ENCODE peak calls at places on chromosomes 2 and 18, in nine cellular contexts. L, E, I, Z, D, B, Y, T and N are unnamed samples.

GRCh38 chr2:109382946-109383345 is 230.8 kb downstream of the SEPTIN10 start:
- DNase-seq in L (peak), E (peak), I (peak), Z (peak), D (peak), B (peak), Y (peak), T (peak), N (peak)

GRCh38 chr2:59236723-59237122 is 995.6 kb upstream of the FANCL start:
- DNase-seq in L (no peak), E (peak), I (no peak), Z (peak), D (no peak), B (no peak), Y (peak), T (no peak), N (no peak)

GRCh38 chr2:39779926-39780325 is 868 bp upstream of the THUMPD2 start:
- DNase-seq in L (no peak), E (no peak), I (no peak), Z (no peak), D (no peak), B (no peak), Y (no peak), T (no peak), N (no peak)

GRCh38 chr2:179104736-179105135 is 54.8 kb upstream of the CCDC141 start:
- DNase-seq in L (no peak), E (no peak), I (no peak), Z (peak), D (no peak), B (no peak), Y (peak), T (no peak), N (no peak)

GRCh38 chr18:35215026-35215425 is 25.8 kb upstream of the ZNF397 start:
- DNase-seq in L (no peak), E (no peak), I (no peak), Z (no peak), D (no peak), B (no peak), Y (no peak), T (no peak), N (no peak)

GRCh38 chr2:144914622-144915230 is 394.8 kb upstream of the ZEB2 start:
- DNase-seq in L (no peak), E (peak), I (no peak), Z (no peak), D (no peak), B (no peak), Y (no peak), T (no peak), N (no peak)

GRCh38 chr18:58241877-58242276 is 197.9 kb downstream of the NEDD4L start:
- DNase-seq in L (no peak), E (peak), I (peak), Z (peak), D (no peak), B (no peak), Y (peak), T (no peak), N (no peak)

GRCh38 chr2:188937228-188938220 is 36.6 kb upstream of the COL3A1 start:
- DNase-seq in L (no peak), E (peak), I (no peak), Z (peak), D (no peak), B (no peak), Y (peak), T (no peak), N (no peak)

GRCh38 chr2:12642332-12642731 is 74.4 kb upstream of the TRIB2 start:
- DNase-seq in L (no peak), E (no peak), I (no peak), Z (no peak), D (no peak), B (no peak), Y (peak), T (no peak), N (no peak)

GRCh38 chr2:164620873-164621760 is at the start of gene GRB14:
- DNase-seq in L (peak), E (no peak), I (peak), Z (peak), D (no peak), B (peak), Y (peak), T (peak), N (no peak)

GRCh38 chr2:102664439-102665042 is 45.2 kb downstream of the SLC9A2 start:
- DNase-seq in L (no peak), E (no peak), I (peak), Z (peak), D (peak), B (no peak), Y (peak), T (no peak), N (no peak)

GRCh38 chr2:74261204-74261864 is 62.9 kb downstream of the MTHFD2 start:
- DNase-seq in L (no peak), E (no peak), I (peak), Z (peak), D (no peak), B (no peak), Y (peak), T (peak), N (no peak)

GRCh38 chr2:217327981-217328760 is 468.3 kb upstream of the TNP1 start:
- DNase-seq in L (no peak), E (no peak), I (no peak), Z (no peak), D (no peak), B (no peak), Y (no peak), T (no peak), N (no peak)

GRCh38 chr18:49006641-49007136 is 55.9 kb upstream of the SMAD7 start:
- DNase-seq in L (no peak), E (no peak), I (no peak), Z (no peak), D (no peak), B (no peak), Y (no peak), T (no peak), N (no peak)

GRCh38 chr2:12734914-12735654 is 18.3 kb downstream of the TRIB2 start:
- DNase-seq in L (no peak), E (no peak), I (no peak), Z (no peak), D (no peak), B (no peak), Y (no peak), T (no peak), N (no peak)

GRCh38 chr18:30328839-30329238 is 713.7 kb downstream of the DSC3 start:
- DNase-seq in L (no peak), E (no peak), I (no peak), Z (no peak), D (no peak), B (no peak), Y (peak), T (no peak), N (no peak)

GRCh38 chr2:136818839-136819238 is 53.5 kb downstream of the THSD7B start:
- DNase-seq in L (no peak), E (no peak), I (no peak), Z (no peak), D (no peak), B (no peak), Y (no peak), T (no peak), N (no peak)

GRCh38 chr2:50952596-50952995 is 79.3 kb downstream of the NRXN1 start:
- DNase-seq in L (no peak), E (no peak), I (no peak), Z (peak), D (no peak), B (no peak), Y (peak), T (no peak), N (no peak)

GRCh38 chr2:74137651-74138050 is 10.1 kb downstream of the BOLA3 start:
- DNase-seq in L (no peak), E (no peak), I (no peak), Z (no peak), D (no peak), B (no peak), Y (no peak), T (no peak), N (no peak)

GRCh38 chr18:46073474-46074331 is 1.6 kb upstream of the PSTPIP2 start:
- DNase-seq in L (no peak), E (no peak), I (peak), Z (peak), D (peak), B (no peak), Y (peak), T (peak), N (no peak)

DNA sequence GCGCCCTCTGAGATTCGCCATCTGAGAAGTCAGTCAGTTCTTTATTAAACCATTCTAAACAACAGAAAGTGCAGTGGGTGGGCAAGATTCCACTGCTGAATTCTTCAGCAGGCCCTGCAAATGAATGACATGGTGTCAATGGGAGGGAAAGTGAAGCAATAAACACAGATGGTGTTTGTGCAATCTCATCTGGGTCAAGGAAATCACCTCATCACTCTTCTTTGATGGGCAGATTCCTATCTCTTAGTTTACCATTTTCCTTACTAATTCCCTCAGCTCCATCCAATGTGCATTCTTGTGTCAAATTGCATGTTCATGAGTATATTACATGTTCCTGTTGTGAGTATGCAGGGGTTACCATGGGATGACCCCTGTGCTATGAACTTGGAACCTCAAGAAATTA is 100.7 kb upstream of the CYP1B1 start:
- DNase-seq in L (no peak), E (no peak), I (no peak), Z (peak), D (no peak), B (no peak), Y (no peak), T (no peak), N (no peak)
- H3K4me3 ChIP-seq in L (no peak), E (no peak), I (no peak), Z (no peak), D (no peak), B (no peak), Y (no peak), T (no peak), N (no peak)

GRCh38 chr2:200422532-200423262 is 87.2 kb downstream of the KCTD18 start:
- DNase-seq in L (no peak), E (no peak), I (no peak), Z (no peak), D (no peak), B (no peak), Y (peak), T (no peak), N (no peak)
- TF ChIP-seq CTCF in L (no peak), E (peak), I (no peak), Z (peak), D (no peak), B (no peak), Y (peak), T (no peak), N (no peak)

GRCh38 chr2:112254466-112255240 is at the start of gene ZC3H8:
- DNase-seq in L (peak), E (peak), I (peak), Z (peak), D (peak), B (peak), Y (peak), T (peak), N (peak)
- H3K4me3 ChIP-seq in L (peak), E (peak), I (peak), Z (peak), D (peak), B (peak), Y (peak), T (peak), N (peak)

DNA sequence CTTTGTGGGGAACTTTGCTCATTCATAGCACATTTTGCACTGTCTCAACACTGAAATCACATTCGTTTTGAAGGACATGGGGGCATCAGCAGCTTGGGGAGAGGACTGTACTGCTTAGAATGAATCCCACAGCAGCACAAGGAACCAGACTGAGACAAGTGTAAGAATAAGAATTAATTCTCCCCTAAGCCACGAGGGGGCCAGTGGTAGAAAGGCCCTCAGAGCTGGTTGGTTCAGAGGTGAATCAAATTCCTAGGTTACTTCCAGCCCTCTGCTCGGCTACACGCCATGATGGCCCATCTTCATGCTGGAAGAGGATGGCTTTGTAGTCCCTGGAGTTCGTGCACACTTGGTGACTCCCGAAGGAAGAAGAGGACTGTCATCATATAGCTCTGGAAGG is 12.0 kb upstream of the MC5R start:
- DNase-seq in L (no peak), E (no peak), I (no peak), Z (no peak), D (no peak), B (no peak), Y (peak), T (no peak), N (no peak)
- TF ChIP-seq CTCF in L (no peak), E (peak), I (no peak), Z (no peak), D (peak), B (no peak), Y (peak), T (no peak), N (no peak)

DNA sequence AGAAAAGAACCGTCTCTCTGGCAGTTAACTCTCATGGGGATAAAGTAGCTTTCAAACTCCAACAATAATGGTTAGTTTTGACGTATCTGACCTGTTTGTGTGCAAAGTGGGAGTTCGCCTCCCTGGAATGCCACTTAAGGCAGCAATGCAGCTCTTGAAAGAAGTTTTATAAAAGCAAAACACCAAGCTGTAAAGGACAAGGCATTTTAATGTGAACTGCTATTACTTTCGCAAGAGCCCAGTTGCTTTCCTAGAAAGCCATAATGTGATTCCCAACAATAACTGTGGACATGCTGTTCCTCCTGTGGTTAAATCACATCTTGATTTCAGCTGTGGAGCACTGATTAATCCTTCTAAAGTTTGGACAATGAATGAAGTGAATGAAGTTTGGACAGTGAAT is 303.7 kb downstream of the PTPRM start:
- DNase-seq in L (no peak), E (peak), I (no peak), Z (peak), D (no peak), B (no peak), Y (no peak), T (no peak), N (no peak)
- H3K4me3 ChIP-seq in L (no peak), E (no peak), I (no peak), Z (no peak), D (no peak), B (no peak), Y (no peak), T (no peak), N (no peak)

GRCh38 chr2:240298803-240299709 is 136.4 kb upstream of the GPC1 start:
- DNase-seq in L (no peak), E (no peak), I (no peak), Z (no peak), D (no peak), B (peak), Y (no peak), T (peak), N (no peak)
- TF ChIP-seq CTCF in L (no peak), E (peak), I (no peak), Z (no peak), D (no peak), B (no peak), Y (no peak), T (no peak), N (no peak)